ENCODE peak calls at places on chromosomes 13 and 19, in six cellular contexts. P, M, E, S, D and J are unnamed samples.

GRCh38 chr13:110799246-110800236 is 86.0 kb downstream of the ING1 start:
- DNase-seq in P (no peak), M (no peak), E (no peak), S (peak; percentile 77), D (no peak), J (peak; percentile 24)

GRCh38 chr13:101127741-101128353 is 288.5 kb downstream of the NALCN start:
- DNase-seq in P (no peak), M (no peak), E (peak; percentile 33), S (no peak), D (no peak), J (peak; percentile 66)

GRCh38 chr13:44058067-44058466 is 178.4 kb downstream of the LACC1 start:
- DNase-seq in P (no peak), M (no peak), E (no peak), S (no peak), D (no peak), J (no peak)

GRCh38 chr19:47481460-47482052 is 2.5 kb downstream of the KPTN start:
- DNase-seq in P (no peak), M (no peak), E (no peak), S (no peak), D (no peak), J (no peak)

GRCh38 chr13:51523082-51523518 is 61.2 kb upstream of the WDFY2 start:
- DNase-seq in P (no peak), M (peak; percentile 12), E (peak; percentile 53), S (no peak), D (no peak), J (no peak)

GRCh38 chr19:2344381-2344870 is 15.6 kb upstream of the TMPRSS9 start:
- DNase-seq in P (no peak), M (no peak), E (no peak), S (no peak), D (no peak), J (no peak)

GRCh38 chr19:15249912-15250634 is 17.8 kb upstream of the EPHX3 start:
- DNase-seq in P (no peak), M (no peak), E (no peak), S (no peak), D (no peak), J (peak; percentile 75)

GRCh38 chr13:75417006-75417384 is 65.0 kb downstream of the TBC1D4 start:
- DNase-seq in P (no peak), M (no peak), E (no peak), S (no peak), D (no peak), J (no peak)

GRCh38 chr13:42574011-42574410 is at the start of gene TNFSF11:
- DNase-seq in P (no peak), M (no peak), E (no peak), S (no peak), D (no peak), J (no peak)

GRCh38 chr19:52226652-52227051 is 36.8 kb downstream of the PPP2R1A start:
- DNase-seq in P (no peak), M (no peak), E (no peak), S (no peak), D (no peak), J (no peak)

GRCh38 chr19:7986321-7987083 is 18.9 kb downstream of the ELAVL1 start:
- DNase-seq in P (no peak), M (no peak), E (no peak), S (no peak), D (no peak), J (peak; percentile 30)

GRCh38 chr13:59478908-59479307 is 684.8 kb downstream of the DIAPH3 start:
- DNase-seq in P (no peak), M (no peak), E (no peak), S (no peak), D (no peak), J (no peak)

GRCh38 chr13:111153977-111154332 is 38.8 kb downstream of the ARHGEF7 start:
- DNase-seq in P (no peak), M (peak; percentile 62), E (peak; percentile 38), S (no peak), D (no peak), J (no peak)

GRCh38 chr13:19185865-19186645 is 4.4 kb upstream of the TUBA3C start:
- DNase-seq in P (no peak), M (no peak), E (no peak), S (no peak), D (peak; percentile 50), J (no peak)

GRCh38 chr13:112152846-112153245 is 85.9 kb downstream of the SOX1 start:
- DNase-seq in P (no peak), M (no peak), E (no peak), S (no peak), D (no peak), J (no peak)

GRCh38 chr13:73416093-73416492 is 357.3 kb downstream of the KLF5 start:
- DNase-seq in P (no peak), M (no peak), E (no peak), S (no peak), D (no peak), J (no peak)

GRCh38 chr13:36571444-36571843 is 102.4 kb upstream of the SERTM1 start:
- DNase-seq in P (no peak), M (no peak), E (no peak), S (no peak), D (no peak), J (no peak)

GRCh38 chr19:5073153-5073844 is 104.4 kb downstream of the KDM4B start:
- DNase-seq in P (no peak), M (no peak), E (no peak), S (no peak), D (no peak), J (no peak)

GRCh38 chr13:27620377-27621115 is at the start of gene LNX2:
- DNase-seq in P (peak; percentile 99), M (peak; percentile 99), E (peak; percentile 91), S (peak; percentile 99), D (peak; percentile 99), J (peak; percentile 97)

GRCh38 chr13:103039183-103039582 is 27.0 kb downstream of the SLC10A2 start:
- DNase-seq in P (no peak), M (no peak), E (no peak), S (no peak), D (no peak), J (no peak)

GRCh38 chr19:35851213-35852028 is 883 bp downstream of the NPHS1 start:
- DNase-seq in P (no peak), M (no peak), E (no peak), S (no peak), D (no peak), J (no peak)

GRCh38 chr13:33169273-33169980 is 116.1 kb downstream of the STARD13 start:
- DNase-seq in P (no peak), M (no peak), E (no peak), S (no peak), D (no peak), J (peak; percentile 87)

GRCh38 chr19:47124937-47125668 is 5.5 kb upstream of the SAE1 start:
- DNase-seq in P (no peak), M (no peak), E (peak; percentile 78), S (no peak), D (no peak), J (peak; percentile 74)

GRCh38 chr19:1163283-1163933 is 10.7 kb downstream of the SBNO2 start:
- DNase-seq in P (no peak), M (no peak), E (no peak), S (peak; percentile 81), D (no peak), J (no peak)
- TF ChIP-seq POLR2AphosphoS5 in P (no peak), M (no peak), E (no peak), S (peak; percentile 58), D (no peak), J (no peak)

GRCh38 chr13:99969368-99969933 is 2.1 kb downstream of the ZIC5 start:
- DNase-seq in P (no peak), M (no peak), E (no peak), S (no peak), D (no peak), J (no peak)

GRCh38 chr13:99970761-99971575 is 599 bp downstream of the ZIC5 start:
- DNase-seq in P (no peak), M (no peak), E (no peak), S (no peak), D (no peak), J (no peak)

GRCh38 chr13:99971576-99972189 is at the start of gene ZIC5:
- DNase-seq in P (no peak), M (no peak), E (no peak), S (no peak), D (no peak), J (no peak)

GRCh38 chr13:99968521-99969367 is 2.8 kb downstream of the ZIC5 start:
- DNase-seq in P (no peak), M (peak; percentile 45), E (no peak), S (no peak), D (no peak), J (no peak)

DNA sequence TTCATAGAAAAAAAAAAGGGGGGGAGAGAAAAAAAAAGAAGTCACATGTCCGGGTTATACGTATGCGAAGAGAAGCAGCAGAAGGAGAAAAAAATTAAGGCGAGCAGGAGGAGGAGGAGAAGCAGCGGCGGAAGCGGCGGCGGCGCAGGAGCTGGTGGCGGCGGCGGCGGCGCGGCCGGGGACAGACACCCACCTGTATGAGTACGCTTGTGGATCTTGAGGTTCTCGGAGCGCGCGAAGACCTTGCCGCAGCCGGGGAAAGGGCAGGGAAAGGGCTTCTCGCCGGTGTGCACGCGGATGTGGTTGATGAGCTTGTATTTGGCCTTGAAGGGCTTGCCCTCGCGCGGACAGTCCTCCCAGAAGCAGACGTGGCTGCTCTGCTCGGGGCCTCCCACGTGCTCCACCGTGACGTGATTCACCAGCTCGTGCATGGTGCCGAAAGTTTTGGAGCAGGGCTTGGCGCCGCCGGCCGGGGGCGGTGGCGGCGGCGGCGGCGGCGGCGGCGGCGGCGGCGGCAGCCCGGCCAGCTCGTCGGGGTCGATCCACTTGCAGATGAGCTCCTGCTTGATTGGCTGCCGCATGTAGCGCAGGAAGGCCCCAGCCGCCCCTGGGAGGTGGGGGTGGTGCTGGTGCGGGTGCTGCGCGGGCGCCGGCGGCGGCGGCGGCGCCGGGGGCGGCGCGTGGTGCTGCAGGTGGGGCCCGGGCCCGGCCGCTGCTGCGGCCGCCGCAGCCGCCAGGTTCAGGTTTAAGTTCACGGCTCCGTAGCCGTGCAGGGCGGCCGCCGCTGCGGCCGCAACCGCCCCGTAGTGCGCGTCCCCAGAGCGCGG is 1.4 kb downstream of the ZIC5 start:
- DNase-seq in P (no peak), M (no peak), E (peak; percentile 57), S (no peak), D (no peak), J (no peak)
- H3K27me3 ChIP-seq in P (peaks cover 64% of the 10 kb centered on the region), M (peaks cover 97% of the 10 kb centered on the region), E (peaks cover 9% of the 10 kb centered on the region), S (peaks cover 100% of the 10 kb centered on the region), D (peaks cover 30% of the 10 kb centered on the region), J (peaks cover 95% of the 10 kb centered on the region)

GRCh38 chr13:52744842-52745241 is 5.2 kb upstream of the CNMD start:
- DNase-seq in P (no peak), M (no peak), E (no peak), S (no peak), D (no peak), J (no peak)

GRCh38 chr13:52746141-52746540 is 6.5 kb upstream of the CNMD start:
- DNase-seq in P (no peak), M (no peak), E (no peak), S (no peak), D (no peak), J (no peak)

GRCh38 chr13:52751196-52751595 is 11.6 kb upstream of the CNMD start:
- DNase-seq in P (no peak), M (no peak), E (no peak), S (no peak), D (no peak), J (no peak)

GRCh38 chr13:52750713-52751112 is 11.1 kb upstream of the CNMD start:
- DNase-seq in P (no peak), M (no peak), E (no peak), S (no peak), D (no peak), J (no peak)

GRCh38 chr13:52749446-52749845 is 9.8 kb upstream of the CNMD start:
- DNase-seq in P (no peak), M (no peak), E (no peak), S (no peak), D (no peak), J (no peak)
- TF ChIP-seq POLR2AphosphoS5 in P (no peak), M (no peak), E (no peak), S (no peak), D (no peak), J (no peak)

GRCh38 chr19:19227217-19227616 is 15.5 kb downstream of the NCAN start:
- DNase-seq in P (no peak), M (no peak), E (no peak), S (no peak), D (no peak), J (no peak)
- H3K27me3 ChIP-seq in P (peaks cover 6% of the 10 kb centered on the region), M (peaks cover 50% of the 10 kb centered on the region), E (peaks cover 6% of the 10 kb centered on the region), S (peaks cover 37% of the 10 kb centered on the region), D (no peaks in the 10 kb centered on the region), J (peaks cover 2% of the 10 kb centered on the region)